ENCODE peak calls at places on chromosomes 11 and 22, in seven cellular contexts. One of them, this sample, is unnamed.

GRCh38 chr11:40280161-40281054 is 1179.0 kb downstream of the LRRC4C start:
- DNase-seq in HT-29: no peak
- DNase-seq in foreskin fibroblast: no peak
- DNase-seq in T follicular helper cell: no peak
- DNase-seq in stimulated activated CD8-positive, alpha-beta memory T cell treated with anti-CD3 and anti-CD28 coated beads, Interleukin-15, amount 100 ng/mL, for 48 hours: no peak
- DNase-seq in body of pancreas: no peak
- DNase-seq in GM23338: peak
- DNase-seq in this sample: no peak

GRCh38 chr11:121422675-121423074 is 29.4 kb upstream of the SORL1 start:
- DNase-seq in HT-29: no peak
- DNase-seq in foreskin fibroblast: no peak
- DNase-seq in T follicular helper cell: no peak
- DNase-seq in stimulated activated CD8-positive, alpha-beta memory T cell treated with anti-CD3 and anti-CD28 coated beads, Interleukin-15, amount 100 ng/mL, for 48 hours: no peak
- DNase-seq in body of pancreas: no peak
- DNase-seq in GM23338: no peak
- DNase-seq in this sample: no peak

GRCh38 chr11:7672960-7673723 is at the start of gene CYB5R2:
- DNase-seq in HT-29: no peak
- DNase-seq in foreskin fibroblast: peak
- DNase-seq in T follicular helper cell: no peak
- DNase-seq in stimulated activated CD8-positive, alpha-beta memory T cell treated with anti-CD3 and anti-CD28 coated beads, Interleukin-15, amount 100 ng/mL, for 48 hours: no peak
- DNase-seq in body of pancreas: peak
- DNase-seq in GM23338: peak
- DNase-seq in this sample: no peak

GRCh38 chr11:30741039-30741550 is 154.9 kb upstream of the MPPED2 start:
- DNase-seq in HT-29: peak
- DNase-seq in foreskin fibroblast: peak
- DNase-seq in T follicular helper cell: no peak
- DNase-seq in stimulated activated CD8-positive, alpha-beta memory T cell treated with anti-CD3 and anti-CD28 coated beads, Interleukin-15, amount 100 ng/mL, for 48 hours: no peak
- DNase-seq in body of pancreas: no peak
- DNase-seq in GM23338: no peak
- DNase-seq in this sample: no peak

GRCh38 chr11:1252371-1253102 is 29.7 kb downstream of the MUC5B start:
- DNase-seq in HT-29: no peak
- DNase-seq in foreskin fibroblast: no peak
- DNase-seq in T follicular helper cell: no peak
- DNase-seq in stimulated activated CD8-positive, alpha-beta memory T cell treated with anti-CD3 and anti-CD28 coated beads, Interleukin-15, amount 100 ng/mL, for 48 hours: no peak
- DNase-seq in body of pancreas: no peak
- DNase-seq in GM23338: no peak
- DNase-seq in this sample: no peak

GRCh38 chr11:83119216-83119615 is 37.7 kb upstream of the PCF11 start:
- DNase-seq in HT-29: no peak
- DNase-seq in foreskin fibroblast: no peak
- DNase-seq in T follicular helper cell: no peak
- DNase-seq in stimulated activated CD8-positive, alpha-beta memory T cell treated with anti-CD3 and anti-CD28 coated beads, Interleukin-15, amount 100 ng/mL, for 48 hours: no peak
- DNase-seq in body of pancreas: no peak
- DNase-seq in GM23338: no peak
- DNase-seq in this sample: no peak

GRCh38 chr11:19537803-19538453 is 174.7 kb upstream of the NAV2 start:
- DNase-seq in HT-29: no peak
- DNase-seq in foreskin fibroblast: no peak
- DNase-seq in T follicular helper cell: no peak
- DNase-seq in stimulated activated CD8-positive, alpha-beta memory T cell treated with anti-CD3 and anti-CD28 coated beads, Interleukin-15, amount 100 ng/mL, for 48 hours: no peak
- DNase-seq in body of pancreas: no peak
- DNase-seq in GM23338: no peak
- DNase-seq in this sample: no peak

GRCh38 chr11:134664447-134664846 is 252.4 kb upstream of the B3GAT1 start:
- DNase-seq in HT-29: no peak
- DNase-seq in foreskin fibroblast: no peak
- DNase-seq in T follicular helper cell: no peak
- DNase-seq in stimulated activated CD8-positive, alpha-beta memory T cell treated with anti-CD3 and anti-CD28 coated beads, Interleukin-15, amount 100 ng/mL, for 48 hours: no peak
- DNase-seq in body of pancreas: no peak
- DNase-seq in GM23338: no peak
- DNase-seq in this sample: no peak

GRCh38 chr22:50731811-50732624 is 6.0 kb upstream of the ACR start:
- DNase-seq in HT-29: peak
- DNase-seq in foreskin fibroblast: peak
- DNase-seq in T follicular helper cell: peak
- DNase-seq in stimulated activated CD8-positive, alpha-beta memory T cell treated with anti-CD3 and anti-CD28 coated beads, Interleukin-15, amount 100 ng/mL, for 48 hours: peak
- DNase-seq in body of pancreas: peak
- DNase-seq in GM23338: peak
- DNase-seq in this sample: peak

GRCh38 chr22:41367680-41368542 is 13.8 kb upstream of the TEF start:
- DNase-seq in HT-29: no peak
- DNase-seq in foreskin fibroblast: no peak
- DNase-seq in T follicular helper cell: no peak
- DNase-seq in stimulated activated CD8-positive, alpha-beta memory T cell treated with anti-CD3 and anti-CD28 coated beads, Interleukin-15, amount 100 ng/mL, for 48 hours: no peak
- DNase-seq in body of pancreas: peak
- DNase-seq in GM23338: peak
- DNase-seq in this sample: no peak

GRCh38 chr22:23105304-23105703 is 35.0 kb downstream of the GNAZ start:
- DNase-seq in HT-29: no peak
- DNase-seq in foreskin fibroblast: no peak
- DNase-seq in T follicular helper cell: no peak
- DNase-seq in stimulated activated CD8-positive, alpha-beta memory T cell treated with anti-CD3 and anti-CD28 coated beads, Interleukin-15, amount 100 ng/mL, for 48 hours: no peak
- DNase-seq in body of pancreas: no peak
- DNase-seq in GM23338: no peak
- DNase-seq in this sample: no peak

GRCh38 chr11:111379500-111380136 is 543 bp upstream of the POU2AF1 start:
- DNase-seq in HT-29: no peak
- DNase-seq in foreskin fibroblast: no peak
- DNase-seq in T follicular helper cell: no peak
- DNase-seq in stimulated activated CD8-positive, alpha-beta memory T cell treated with anti-CD3 and anti-CD28 coated beads, Interleukin-15, amount 100 ng/mL, for 48 hours: no peak
- DNase-seq in body of pancreas: no peak
- DNase-seq in GM23338: no peak
- DNase-seq in this sample: no peak

GRCh38 chr22:36753916-36754315 is 22.0 kb downstream of the IFT27 start:
- DNase-seq in HT-29: no peak
- DNase-seq in foreskin fibroblast: no peak
- DNase-seq in T follicular helper cell: no peak
- DNase-seq in stimulated activated CD8-positive, alpha-beta memory T cell treated with anti-CD3 and anti-CD28 coated beads, Interleukin-15, amount 100 ng/mL, for 48 hours: no peak
- DNase-seq in body of pancreas: no peak
- DNase-seq in GM23338: no peak
- DNase-seq in this sample: no peak

GRCh38 chr11:112132737-112133136 is 31.2 kb downstream of the IL18 start:
- DNase-seq in HT-29: no peak
- DNase-seq in foreskin fibroblast: no peak
- DNase-seq in T follicular helper cell: no peak
- DNase-seq in stimulated activated CD8-positive, alpha-beta memory T cell treated with anti-CD3 and anti-CD28 coated beads, Interleukin-15, amount 100 ng/mL, for 48 hours: no peak
- DNase-seq in body of pancreas: no peak
- DNase-seq in GM23338: peak
- DNase-seq in this sample: no peak

GRCh38 chr22:48089601-48090331 is 1327.3 kb downstream of the TBC1D22A start:
- DNase-seq in HT-29: no peak
- DNase-seq in foreskin fibroblast: no peak
- DNase-seq in T follicular helper cell: no peak
- DNase-seq in stimulated activated CD8-positive, alpha-beta memory T cell treated with anti-CD3 and anti-CD28 coated beads, Interleukin-15, amount 100 ng/mL, for 48 hours: no peak
- DNase-seq in body of pancreas: no peak
- DNase-seq in GM23338: no peak
- DNase-seq in this sample: no peak

GRCh38 chr22:28741200-28741757 is 341 bp downstream of the CHEK2 start:
- DNase-seq in HT-29: no peak
- DNase-seq in foreskin fibroblast: no peak
- DNase-seq in T follicular helper cell: no peak
- DNase-seq in stimulated activated CD8-positive, alpha-beta memory T cell treated with anti-CD3 and anti-CD28 coated beads, Interleukin-15, amount 100 ng/mL, for 48 hours: no peak
- DNase-seq in body of pancreas: no peak
- DNase-seq in GM23338: no peak
- DNase-seq in this sample: no peak

GRCh38 chr11:121656333-121657090 is 203.7 kb upstream of the SORL1-AS1 start:
- DNase-seq in HT-29: no peak
- DNase-seq in foreskin fibroblast: no peak
- DNase-seq in T follicular helper cell: no peak
- DNase-seq in stimulated activated CD8-positive, alpha-beta memory T cell treated with anti-CD3 and anti-CD28 coated beads, Interleukin-15, amount 100 ng/mL, for 48 hours: no peak
- DNase-seq in body of pancreas: no peak
- DNase-seq in GM23338: peak
- DNase-seq in this sample: no peak

GRCh38 chr11:10564692-10565318 is 3.7 kb downstream of the LYVE1 start:
- DNase-seq in HT-29: peak
- DNase-seq in foreskin fibroblast: no peak
- DNase-seq in T follicular helper cell: no peak
- DNase-seq in stimulated activated CD8-positive, alpha-beta memory T cell treated with anti-CD3 and anti-CD28 coated beads, Interleukin-15, amount 100 ng/mL, for 48 hours: no peak
- DNase-seq in body of pancreas: no peak
- DNase-seq in GM23338: no peak
- DNase-seq in this sample: no peak

GRCh38 chr11:86918943-86919342 is 36.3 kb downstream of the FZD4 start:
- DNase-seq in HT-29: no peak
- DNase-seq in foreskin fibroblast: no peak
- DNase-seq in T follicular helper cell: no peak
- DNase-seq in stimulated activated CD8-positive, alpha-beta memory T cell treated with anti-CD3 and anti-CD28 coated beads, Interleukin-15, amount 100 ng/mL, for 48 hours: no peak
- DNase-seq in body of pancreas: no peak
- DNase-seq in GM23338: no peak
- DNase-seq in this sample: no peak

GRCh38 chr11:134586726-134587125 is 174.7 kb upstream of the B3GAT1 start:
- DNase-seq in HT-29: no peak
- DNase-seq in foreskin fibroblast: no peak
- DNase-seq in T follicular helper cell: no peak
- DNase-seq in stimulated activated CD8-positive, alpha-beta memory T cell treated with anti-CD3 and anti-CD28 coated beads, Interleukin-15, amount 100 ng/mL, for 48 hours: no peak
- DNase-seq in body of pancreas: no peak
- DNase-seq in GM23338: no peak
- DNase-seq in this sample: no peak

GRCh38 chr11:110031171-110031570 is 62.0 kb upstream of the ZC3H12C start:
- DNase-seq in HT-29: no peak
- DNase-seq in foreskin fibroblast: no peak
- DNase-seq in T follicular helper cell: no peak
- DNase-seq in stimulated activated CD8-positive, alpha-beta memory T cell treated with anti-CD3 and anti-CD28 coated beads, Interleukin-15, amount 100 ng/mL, for 48 hours: no peak
- DNase-seq in body of pancreas: no peak
- DNase-seq in GM23338: no peak
- DNase-seq in this sample: no peak

GRCh38 chr22:46012182-46012880 is 35.4 kb upstream of the WNT7B start:
- DNase-seq in HT-29: no peak
- DNase-seq in foreskin fibroblast: no peak
- DNase-seq in T follicular helper cell: no peak
- DNase-seq in stimulated activated CD8-positive, alpha-beta memory T cell treated with anti-CD3 and anti-CD28 coated beads, Interleukin-15, amount 100 ng/mL, for 48 hours: no peak
- DNase-seq in body of pancreas: no peak
- DNase-seq in GM23338: no peak
- DNase-seq in this sample: no peak

GRCh38 chr11:45857834-45858492 is 10.7 kb downstream of the CRY2 start:
- DNase-seq in HT-29: no peak
- DNase-seq in foreskin fibroblast: peak
- DNase-seq in T follicular helper cell: no peak
- DNase-seq in stimulated activated CD8-positive, alpha-beta memory T cell treated with anti-CD3 and anti-CD28 coated beads, Interleukin-15, amount 100 ng/mL, for 48 hours: no peak
- DNase-seq in body of pancreas: peak
- DNase-seq in GM23338: no peak
- DNase-seq in this sample: no peak

GRCh38 chr11:11461473-11461872 is 108.4 kb upstream of the CSNK2A3 start:
- DNase-seq in HT-29: no peak
- DNase-seq in foreskin fibroblast: no peak
- DNase-seq in T follicular helper cell: no peak
- DNase-seq in stimulated activated CD8-positive, alpha-beta memory T cell treated with anti-CD3 and anti-CD28 coated beads, Interleukin-15, amount 100 ng/mL, for 48 hours: no peak
- DNase-seq in body of pancreas: no peak
- DNase-seq in GM23338: no peak
- DNase-seq in this sample: no peak

GRCh38 chr11:8692417-8692816 is 9.8 kb downstream of the RPL27A start:
- DNase-seq in HT-29: no peak
- DNase-seq in foreskin fibroblast: no peak
- DNase-seq in T follicular helper cell: no peak
- DNase-seq in stimulated activated CD8-positive, alpha-beta memory T cell treated with anti-CD3 and anti-CD28 coated beads, Interleukin-15, amount 100 ng/mL, for 48 hours: no peak
- DNase-seq in body of pancreas: no peak
- DNase-seq in GM23338: no peak
- DNase-seq in this sample: no peak

GRCh38 chr22:20919718-20920117 is 2.5 kb downstream of the CRKL start:
- DNase-seq in HT-29: peak
- DNase-seq in foreskin fibroblast: no peak
- DNase-seq in T follicular helper cell: no peak
- DNase-seq in stimulated activated CD8-positive, alpha-beta memory T cell treated with anti-CD3 and anti-CD28 coated beads, Interleukin-15, amount 100 ng/mL, for 48 hours: no peak
- DNase-seq in body of pancreas: no peak
- DNase-seq in GM23338: no peak
- DNase-seq in this sample: no peak

GRCh38 chr11:75083217-75083605 is 13.5 kb downstream of the OR2AT4 start:
- DNase-seq in HT-29: no peak
- DNase-seq in foreskin fibroblast: no peak
- DNase-seq in T follicular helper cell: no peak
- DNase-seq in stimulated activated CD8-positive, alpha-beta memory T cell treated with anti-CD3 and anti-CD28 coated beads, Interleukin-15, amount 100 ng/mL, for 48 hours: no peak
- DNase-seq in body of pancreas: no peak
- DNase-seq in GM23338: no peak
- DNase-seq in this sample: no peak

GRCh38 chr11:4127357-4127756 is 32.8 kb downstream of the RRM1 start:
- DNase-seq in HT-29: no peak
- DNase-seq in foreskin fibroblast: no peak
- DNase-seq in T follicular helper cell: no peak
- DNase-seq in stimulated activated CD8-positive, alpha-beta memory T cell treated with anti-CD3 and anti-CD28 coated beads, Interleukin-15, amount 100 ng/mL, for 48 hours: no peak
- DNase-seq in body of pancreas: no peak
- DNase-seq in GM23338: no peak
- DNase-seq in this sample: no peak

GRCh38 chr11:1017269-1018005 is 19.1 kb downstream of the MUC6 start:
- DNase-seq in HT-29: no peak
- DNase-seq in foreskin fibroblast: no peak
- DNase-seq in T follicular helper cell: no peak
- DNase-seq in stimulated activated CD8-positive, alpha-beta memory T cell treated with anti-CD3 and anti-CD28 coated beads, Interleukin-15, amount 100 ng/mL, for 48 hours: no peak
- DNase-seq in body of pancreas: no peak
- DNase-seq in GM23338: no peak
- DNase-seq in this sample: no peak

GRCh38 chr22:44351685-44352377 is 39.1 kb upstream of the SHISAL1 start:
- DNase-seq in HT-29: no peak
- DNase-seq in foreskin fibroblast: peak
- DNase-seq in T follicular helper cell: no peak
- DNase-seq in stimulated activated CD8-positive, alpha-beta memory T cell treated with anti-CD3 and anti-CD28 coated beads, Interleukin-15, amount 100 ng/mL, for 48 hours: peak
- DNase-seq in body of pancreas: peak
- DNase-seq in GM23338: peak
- DNase-seq in this sample: no peak

GRCh38 chr11:75583710-75584658 is 21.9 kb downstream of the SERPINH1 start:
- DNase-seq in HT-29: no peak
- DNase-seq in foreskin fibroblast: peak
- DNase-seq in T follicular helper cell: no peak
- DNase-seq in stimulated activated CD8-positive, alpha-beta memory T cell treated with anti-CD3 and anti-CD28 coated beads, Interleukin-15, amount 100 ng/mL, for 48 hours: no peak
- DNase-seq in body of pancreas: peak
- DNase-seq in GM23338: peak
- DNase-seq in this sample: no peak

GRCh38 chr22:24011735-24012068 is 598 bp downstream of the CABIN1 start:
- DNase-seq in HT-29: peak
- DNase-seq in foreskin fibroblast: no peak
- DNase-seq in T follicular helper cell: no peak
- DNase-seq in stimulated activated CD8-positive, alpha-beta memory T cell treated with anti-CD3 and anti-CD28 coated beads, Interleukin-15, amount 100 ng/mL, for 48 hours: no peak
- DNase-seq in body of pancreas: peak
- DNase-seq in GM23338: peak
- DNase-seq in this sample: no peak

GRCh38 chr11:68371176-68372041 is 59.0 kb downstream of the LRP5 start:
- DNase-seq in HT-29: no peak
- DNase-seq in foreskin fibroblast: no peak
- DNase-seq in T follicular helper cell: no peak
- DNase-seq in stimulated activated CD8-positive, alpha-beta memory T cell treated with anti-CD3 and anti-CD28 coated beads, Interleukin-15, amount 100 ng/mL, for 48 hours: no peak
- DNase-seq in body of pancreas: no peak
- DNase-seq in GM23338: no peak
- DNase-seq in this sample: no peak

GRCh38 chr11:71929491-71929890 is 645 bp downstream of the RNF121 start:
- DNase-seq in HT-29: no peak
- DNase-seq in foreskin fibroblast: no peak
- DNase-seq in T follicular helper cell: no peak
- DNase-seq in stimulated activated CD8-positive, alpha-beta memory T cell treated with anti-CD3 and anti-CD28 coated beads, Interleukin-15, amount 100 ng/mL, for 48 hours: no peak
- DNase-seq in body of pancreas: no peak
- DNase-seq in GM23338: no peak
- DNase-seq in this sample: peak

GRCh38 chr22:35991168-35991567 is 37.5 kb downstream of the RBFOX2 start:
- DNase-seq in HT-29: no peak
- DNase-seq in foreskin fibroblast: no peak
- DNase-seq in T follicular helper cell: no peak
- DNase-seq in stimulated activated CD8-positive, alpha-beta memory T cell treated with anti-CD3 and anti-CD28 coated beads, Interleukin-15, amount 100 ng/mL, for 48 hours: no peak
- DNase-seq in body of pancreas: no peak
- DNase-seq in GM23338: no peak
- DNase-seq in this sample: no peak

GRCh38 chr22:39091136-39092081 is 5.6 kb upstream of the APOBEC3H start:
- DNase-seq in HT-29: no peak
- DNase-seq in foreskin fibroblast: no peak
- DNase-seq in T follicular helper cell: no peak
- DNase-seq in stimulated activated CD8-positive, alpha-beta memory T cell treated with anti-CD3 and anti-CD28 coated beads, Interleukin-15, amount 100 ng/mL, for 48 hours: no peak
- DNase-seq in body of pancreas: no peak
- DNase-seq in GM23338: no peak
- DNase-seq in this sample: peak

GRCh38 chr22:31496735-31497146 is 405 bp downstream of the SFI1 start:
- DNase-seq in HT-29: peak
- DNase-seq in foreskin fibroblast: peak
- DNase-seq in T follicular helper cell: peak
- DNase-seq in stimulated activated CD8-positive, alpha-beta memory T cell treated with anti-CD3 and anti-CD28 coated beads, Interleukin-15, amount 100 ng/mL, for 48 hours: peak
- DNase-seq in body of pancreas: no peak
- DNase-seq in GM23338: no peak
- DNase-seq in this sample: peak

This sample was measured in NK-92 treated with Interleukin-12 subunit alpha and Interleukin-12 subunit beta, amount 100 ng/mL, for 24 hours.